ENCODE peak calls at places on chromosomes 4 and X, in eight cellular contexts. V is hepatocyte; A is neural progenitor cell; D is pancreas; T is lung; J is CD8-positive, alpha-beta T cell; I is esophagus squamous epithelium; L is ovary. X is an unnamed sample.

GRCh38 chrX:56790778-56791177 is 61.7 kb downstream of the NBDY start:
- DNase-seq in V (no peak), A (peak; percentile 0), D (no peak), T (no peak), J (no peak), I (no peak), L (no peak), X (no peak)

GRCh38 chrX:15350329-15350996 is 15.1 kb upstream of the PIGA start:
- DNase-seq in V (no peak), A (peak; percentile 75), D (no peak), T (no peak), J (no peak), I (no peak), L (no peak), X (no peak)

GRCh38 chr4:176601156-176601555 is 191.6 kb downstream of the VEGFC start:
- DNase-seq in V (no peak), A (no peak), D (no peak), T (no peak), J (no peak), I (no peak), L (no peak), X (no peak)

GRCh38 chr4:146329042-146329716 is 114.8 kb downstream of the REELD1 start:
- DNase-seq in V (no peak), A (no peak), D (no peak), T (no peak), J (no peak), I (no peak), L (no peak), X (no peak)

GRCh38 chr4:6582889-6583504 is 8.0 kb downstream of the MAN2B2 start:
- DNase-seq in V (no peak), A (no peak), D (no peak), T (no peak), J (no peak), I (no peak), L (no peak), X (peak; percentile 67)

GRCh38 chr4:114694770-114695169 is 96.2 kb downstream of the UGT8 start:
- DNase-seq in V (peak; percentile 46), A (peak; percentile 45), D (no peak), T (no peak), J (no peak), I (no peak), L (no peak), X (no peak)

GRCh38 chr4:170736710-170737109 is 647.0 kb upstream of the AADAT start:
- DNase-seq in V (no peak), A (no peak), D (no peak), T (no peak), J (no peak), I (no peak), L (no peak), X (no peak)

GRCh38 chrX:9339603-9340569 is 125.0 kb upstream of the TBL1X start:
- DNase-seq in V (no peak), A (no peak), D (no peak), T (no peak), J (no peak), I (no peak), L (peak; percentile 33), X (no peak)

GRCh38 chrX:137926090-137926489 is 360.2 kb downstream of the ZIC3 start:
- DNase-seq in V (peak; percentile 9), A (peak; percentile 47), D (no peak), T (no peak), J (no peak), I (no peak), L (no peak), X (no peak)

GRCh38 chr4:183229397-183229796 is 90.7 kb downstream of the CLDN22 start:
- DNase-seq in V (no peak), A (no peak), D (no peak), T (no peak), J (no peak), I (no peak), L (no peak), X (no peak)

GRCh38 chr4:25913056-25913850 is 767 bp upstream of the SMIM20 start:
- DNase-seq in V (no peak), A (peak; percentile 87), D (peak; percentile 52), T (peak; percentile 38), J (peak; percentile 35), I (peak; percentile 8), L (peak; percentile 64), X (no peak)

GRCh38 chr4:20370284-20370683 is 118.6 kb downstream of the SLIT2 start:
- DNase-seq in V (peak; percentile 10), A (no peak), D (no peak), T (no peak), J (no peak), I (no peak), L (no peak), X (no peak)

GRCh38 chrX:46125139-46125538 is 420.1 kb downstream of the ZNF674 start:
- DNase-seq in V (no peak), A (no peak), D (no peak), T (no peak), J (no peak), I (no peak), L (no peak), X (no peak)

GRCh38 chr4:122341906-122342305 is 36.9 kb upstream of the ADAD1 start:
- DNase-seq in V (peak; percentile 7), A (no peak), D (no peak), T (no peak), J (no peak), I (no peak), L (no peak), X (no peak)

GRCh38 chrX:38220936-38221386 is 290 bp upstream of the SRPX start:
- DNase-seq in V (no peak), A (no peak), D (no peak), T (no peak), J (no peak), I (no peak), L (no peak), X (no peak)

GRCh38 chr4:157076578-157076947 is 613 bp downstream of the GLRB start:
- DNase-seq in V (peak; percentile 30), A (peak; percentile 25), D (peak; percentile 36), T (no peak), J (no peak), I (no peak), L (peak; percentile 8), X (no peak)

GRCh38 chr4:54107951-54108740 is 8.2 kb downstream of the GSX2 start:
- DNase-seq in V (no peak), A (peak; percentile 75), D (no peak), T (no peak), J (no peak), I (no peak), L (no peak), X (no peak)
- H3K27me3 ChIP-seq in V (peaks cover 98% of the 10 kb centered on the region), A (peaks cover 100% of the 10 kb centered on the region), D (peaks cover 38% of the 10 kb centered on the region), T (peaks cover 4% of the 10 kb centered on the region), J (peaks cover 22% of the 10 kb centered on the region), I (peaks cover 11% of the 10 kb centered on the region), L (no peaks in the 10 kb centered on the region), X (no peaks in the 10 kb centered on the region)

GRCh38 chr4:8792491-8792890 is 79.1 kb downstream of the HMX1 start:
- DNase-seq in V (no peak), A (no peak), D (no peak), T (no peak), J (no peak), I (no peak), L (no peak), X (no peak)

GRCh38 chr4:8796096-8796495 is 75.5 kb downstream of the HMX1 start:
- DNase-seq in V (no peak), A (no peak), D (no peak), T (no peak), J (no peak), I (no peak), L (no peak), X (no peak)

GRCh38 chr4:8793571-8794160 is 78.0 kb downstream of the HMX1 start:
- DNase-seq in V (no peak), A (no peak), D (no peak), T (no peak), J (no peak), I (no peak), L (no peak), X (no peak)

GRCh38 chr4:8791609-8792008 is 80.0 kb downstream of the HMX1 start:
- DNase-seq in V (no peak), A (no peak), D (no peak), T (no peak), J (no peak), I (no peak), L (no peak), X (no peak)

GRCh38 chr4:8794491-8794890 is 77.1 kb downstream of the HMX1 start:
- DNase-seq in V (no peak), A (no peak), D (no peak), T (no peak), J (no peak), I (no peak), L (no peak), X (no peak)
- H3K4me1 ChIP-seq in V (no peaks in the 10 kb centered on the region), A (no peaks in the 10 kb centered on the region), D (no peaks in the 10 kb centered on the region), T (no peaks in the 10 kb centered on the region), J (no peaks in the 10 kb centered on the region), I (no peaks in the 10 kb centered on the region), L (no peaks in the 10 kb centered on the region), X (no peaks in the 10 kb centered on the region)

GRCh38 chr4:175229154-175229553 is 311.0 kb downstream of the ADAM29 start:
- DNase-seq in V (no peak), A (no peak), D (no peak), T (no peak), J (no peak), I (no peak), L (no peak), X (no peak)
- TF ChIP-seq CTCF in V (no peak), A (no peak), D (no peak), T (no peak), J (no peak), I (no peak), L (no peak), X (no peak)

GRCh38 chrX:54494970-54495813 is 842 bp downstream of the FGD1 start:
- DNase-seq in V (peak; percentile 45), A (peak; percentile 47), D (peak; percentile 41), T (no peak), J (no peak), I (no peak), L (peak; percentile 36), X (peak; percentile 4)
- H3K27me3 ChIP-seq in V (no peaks in the 10 kb centered on the region), A (no peaks in the 10 kb centered on the region), D (no peaks in the 10 kb centered on the region), T (no peaks in the 10 kb centered on the region), J (no peaks in the 10 kb centered on the region), I (no peaks in the 10 kb centered on the region), L (no peaks in the 10 kb centered on the region), X (no peaks in the 10 kb centered on the region)

X was measured in Caco-2.